ENCODE peak calls at places on chromosomes 2 and 18, in six cellular contexts. W, G, I, H, Z and P are unnamed samples.

GRCh38 chr18:76875390-76876330 is 53.3 kb downstream of the ZNF236 start:
- DNase-seq in W (no peak), G (no peak), I (peak; percentile 57), H (no peak), Z (peak; percentile 71), P (peak; percentile 67)

GRCh38 chr2:181231151-181231550 is 226.0 kb upstream of the ITGA4 start:
- DNase-seq in G (no peak), W (no peak), Z (no peak), I (no peak), H (no peak), P (no peak)

GRCh38 chr2:137161250-137161649 is 395.9 kb downstream of the THSD7B start:
- DNase-seq in G (no peak), Z (no peak), H (no peak), I (no peak), W (no peak), P (no peak)

GRCh38 chr2:151111599-151112278 is 149.9 kb downstream of the RBM43 start:
- DNase-seq in G (no peak), H (no peak), I (no peak), W (no peak), Z (no peak), P (no peak)

GRCh38 chr2:174969091-174969734 is 36.0 kb downstream of the CHN1 start:
- DNase-seq in I (no peak), H (no peak), W (no peak), Z (no peak), G (no peak), P (no peak)

GRCh38 chr2:220586980-220587549 is 959.6 kb downstream of the SLC4A3 start:
- DNase-seq in I (no peak), Z (no peak), H (no peak), W (no peak), G (no peak), P (no peak)

GRCh38 chr2:150631236-150631603 is 143.8 kb upstream of the RND3 start:
- DNase-seq in H (no peak), W (no peak), I (no peak), G (no peak), Z (no peak), P (no peak)

GRCh38 chr2:218218409-218219185 is 1.6 kb downstream of the ARPC2 start:
- DNase-seq in H (no peak), Z (no peak), I (no peak), W (no peak), G (no peak), P (no peak)

GRCh38 chr2:196073521-196073920 is 4.9 kb upstream of the DNAH7 start:
- DNase-seq in G (no peak), H (no peak), Z (no peak), I (no peak), W (no peak), P (no peak)

GRCh38 chr2:171409436-171409971 is 24.3 kb downstream of the METTL8 start:
- DNase-seq in W (no peak), Z (no peak), G (no peak), H (no peak), I (no peak), P (no peak)

GRCh38 chr18:77906103-77906502 is 656.5 kb downstream of the GALR1 start:
- DNase-seq in I (no peak), W (no peak), H (no peak), Z (no peak), G (no peak), P (no peak)

GRCh38 chr2:237995036-237995435 is 28.2 kb downstream of the UBE2F start:
- DNase-seq in W (no peak), Z (no peak), G (no peak), H (no peak), I (no peak), P (no peak)
- H3K4me1 ChIP-seq in W (no peaks in the 10 kb centered on the region), Z (no peaks in the 10 kb centered on the region), G (no peaks in the 10 kb centered on the region), H (no peaks in the 10 kb centered on the region), I (peaks cover 34% of the 10 kb centered on the region), P (no peaks in the 10 kb centered on the region)

GRCh38 chr2:144480257-144480656 is 39.7 kb downstream of the ZEB2 start:
- DNase-seq in I (no peak), H (no peak), G (no peak), Z (no peak), W (no peak), P (no peak)
- H3K4me1 ChIP-seq in I (peaks cover 68% of the 10 kb centered on the region), H (peaks cover 16% of the 10 kb centered on the region), G (peaks cover 90% of the 10 kb centered on the region), Z (peaks cover 48% of the 10 kb centered on the region), W (peaks cover 41% of the 10 kb centered on the region), P (peaks cover 42% of the 10 kb centered on the region)

DNA sequence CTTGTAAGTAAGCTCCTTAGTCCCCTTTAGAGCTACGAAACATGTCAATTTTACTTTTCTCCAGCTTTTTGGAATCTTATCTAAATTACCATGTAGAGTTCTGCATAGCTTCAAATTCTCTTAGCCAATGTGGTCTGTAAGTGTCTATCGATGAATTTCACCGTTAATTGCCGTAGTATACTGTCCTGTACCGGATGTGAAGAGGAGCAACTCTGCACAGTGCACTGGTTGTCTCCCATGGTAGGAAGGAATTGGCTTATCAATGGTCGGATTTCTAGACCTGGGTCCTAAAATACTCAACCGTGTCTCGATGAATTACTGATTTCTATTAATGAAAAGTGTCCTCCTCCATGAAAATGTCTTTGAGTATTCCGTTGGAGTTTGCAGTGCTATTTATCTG is 1.9 kb downstream of the NOP58 start:
- DNase-seq in W (no peak), I (no peak), H (no peak), Z (no peak), G (no peak), P (no peak)
- H3K4me1 ChIP-seq in W (peaks cover 13% of the 10 kb centered on the region), I (peaks cover 55% of the 10 kb centered on the region), H (peaks cover 5% of the 10 kb centered on the region), Z (peaks cover 5% of the 10 kb centered on the region), G (peaks cover 40% of the 10 kb centered on the region), P (peaks cover 2% of the 10 kb centered on the region)

GRCh38 chr2:167134381-167135072 is 246.2 kb downstream of the XIRP2 start:
- DNase-seq in G (no peak), Z (no peak), H (no peak), I (no peak), W (no peak), P (no peak)

GRCh38 chr2:167133614-167134013 is 245.3 kb downstream of the XIRP2 start:
- DNase-seq in I (no peak), W (no peak), G (no peak), H (no peak), Z (no peak), P (no peak)

GRCh38 chr2:167140330-167140729 is 252.1 kb downstream of the XIRP2 start:
- DNase-seq in I (no peak), W (no peak), Z (no peak), H (no peak), G (no peak), P (no peak)

GRCh38 chr2:167135691-167136090 is 247.4 kb downstream of the XIRP2 start:
- DNase-seq in I (no peak), G (no peak), W (no peak), H (no peak), Z (no peak), P (no peak)

DNA sequence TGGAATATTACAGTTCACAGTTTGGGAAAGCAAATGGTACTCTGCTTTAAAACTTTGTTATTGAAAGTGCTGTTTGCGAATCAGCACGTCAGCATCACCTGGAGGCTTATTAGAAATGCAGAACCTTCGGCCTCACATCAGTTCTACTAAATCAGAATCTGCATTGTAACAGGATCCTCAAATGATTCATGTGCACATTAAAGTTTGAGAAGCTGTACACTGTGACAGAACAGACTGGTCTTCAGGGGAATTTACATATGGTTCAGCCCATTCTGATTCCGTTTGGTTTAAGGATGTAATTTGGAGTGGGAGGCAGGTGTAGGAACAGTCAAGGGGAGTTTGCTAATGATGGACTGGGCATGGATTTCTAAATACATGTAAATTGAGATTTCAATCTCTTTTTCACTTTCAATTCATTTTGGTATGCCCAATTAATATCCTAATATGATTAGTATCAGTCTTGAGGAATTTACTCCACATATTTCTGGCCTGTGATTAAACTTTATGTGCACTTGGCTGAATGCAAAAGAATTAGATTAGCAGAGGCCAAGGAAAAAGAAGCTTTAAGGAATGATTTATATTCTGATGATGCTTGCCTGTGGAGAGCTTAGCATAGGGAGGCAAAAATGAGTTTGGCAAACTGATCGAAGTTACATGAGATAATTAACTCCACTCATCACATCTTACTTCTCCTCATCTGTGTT is 248.7 kb downstream of the XIRP2 start:
- DNase-seq in I (no peak), W (no peak), G (no peak), H (no peak), Z (no peak), P (no peak)
- H3K4me1 ChIP-seq in I (peaks cover 4% of the 10 kb centered on the region), W (peaks cover 4% of the 10 kb centered on the region), G (no peaks in the 10 kb centered on the region), H (no peaks in the 10 kb centered on the region), Z (peaks cover 5% of the 10 kb centered on the region), P (no peaks in the 10 kb centered on the region)

DNA sequence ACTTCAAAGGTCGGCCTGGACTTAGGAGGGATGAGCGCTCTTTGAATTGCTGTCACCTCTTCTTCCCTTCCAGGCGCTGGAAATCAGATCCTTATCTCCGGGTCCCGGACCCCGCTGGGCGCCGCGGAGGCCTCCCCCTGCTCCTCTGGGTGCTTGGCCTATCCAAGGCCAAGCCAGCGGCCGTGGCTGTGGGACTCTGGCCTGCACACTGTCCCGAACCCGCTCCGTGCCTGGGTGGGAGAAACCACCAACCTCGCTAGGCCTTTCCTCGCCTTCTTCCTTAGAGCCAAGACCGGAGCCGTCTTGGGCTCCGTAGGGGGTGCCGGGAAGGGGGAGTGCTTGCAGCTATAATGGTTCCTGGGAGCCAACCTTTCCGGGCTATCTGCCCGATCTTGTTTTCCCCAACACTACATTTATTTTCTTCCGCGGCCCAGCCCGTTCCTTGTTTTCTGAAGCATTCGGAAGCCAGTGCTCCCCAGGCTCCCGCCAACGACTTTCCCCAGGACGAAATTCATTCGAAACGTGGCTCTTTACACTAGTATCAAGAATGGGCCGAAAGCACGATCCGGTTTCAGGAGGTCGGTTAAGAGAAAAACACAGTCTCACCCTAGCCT is 2.4 kb downstream of the OSR1 start:
- DNase-seq in G (no peak), Z (no peak), H (no peak), W (no peak), I (no peak), P (peak; percentile 22)
- H3K4me1 ChIP-seq in G (peaks cover 33% of the 10 kb centered on the region), Z (peaks cover 13% of the 10 kb centered on the region), H (peaks cover 6% of the 10 kb centered on the region), W (peaks cover 44% of the 10 kb centered on the region), I (peaks cover 72% of the 10 kb centered on the region), P (peaks cover 46% of the 10 kb centered on the region)

GRCh38 chr18:23453657-23454011 is 547 bp downstream of the RIOK3 start:
- DNase-seq in W (no peak), I (no peak), H (no peak), Z (no peak), G (no peak), P (no peak)

GRCh38 chr18:23452347-23452727 is 750 bp upstream of the RIOK3 start:
- DNase-seq in Z (no peak), G (no peak), W (no peak), I (no peak), H (no peak), P (no peak)

GRCh38 chr18:23451011-23451410 is 2.1 kb upstream of the RIOK3 start:
- DNase-seq in Z (no peak), G (no peak), H (no peak), I (no peak), W (no peak), P (no peak)

GRCh38 chr18:23451491-23451890 is 1.6 kb upstream of the RIOK3 start:
- DNase-seq in I (no peak), G (no peak), H (no peak), Z (no peak), W (no peak), P (no peak)

GRCh38 chr18:23452728-23453656 is at the start of gene RIOK3:
- DNase-seq in H (peak; percentile 99), G (peak; percentile 99), W (peak; percentile 99), I (peak; percentile 98), Z (peak; percentile 98), P (peak; percentile 98)
- H3K4me1 ChIP-seq in H (no peaks in the 10 kb centered on the region), G (peaks cover 52% of the 10 kb centered on the region), W (peaks cover 30% of the 10 kb centered on the region), I (peaks cover 54% of the 10 kb centered on the region), Z (peaks cover 8% of the 10 kb centered on the region), P (peaks cover 16% of the 10 kb centered on the region)